ENCODE peak calls at places on chromosomes 4 and X, in six cellular contexts. V, U, A, W, E and X are unnamed samples.
A peak's percentile ranks its signal among the peaks of the same experiment; 100 is the strongest.

GRCh38 chr4:67520141-67520540 is 25.2 kb downstream of the CENPC start:
- DNase-seq in V (no peak), U (no peak), A (no peak), W (no peak), E (no peak), X (no peak)

GRCh38 chr4:114361249-114361648 is 237.4 kb upstream of the UGT8 start:
- DNase-seq in V (no peak), U (no peak), A (no peak), W (no peak), E (no peak), X (no peak)

GRCh38 chrX:24482823-24483410 is 17.8 kb downstream of the PDK3 start:
- DNase-seq in V (no peak), U (no peak), A (no peak), W (no peak), E (no peak), X (no peak)

GRCh38 chr4:150130953-150131352 is 52.7 kb downstream of the DCLK2 start:
- DNase-seq in V (no peak), U (peak; percentile 96), A (no peak), W (peak; percentile 85), E (no peak), X (peak; percentile 51)

GRCh38 chr4:174105202-174105601 is 178.3 kb downstream of the FBXO8 start:
- DNase-seq in V (no peak), U (no peak), A (no peak), W (no peak), E (no peak), X (no peak)

GRCh38 chrX:10702031-10702430 is 81.6 kb upstream of the MID1 start:
- DNase-seq in V (no peak), U (peak; percentile 21), A (no peak), W (no peak), E (no peak), X (no peak)

GRCh38 chrX:127908369-127908768 is 143.8 kb downstream of the ACTRT1 start:
- DNase-seq in V (no peak), U (no peak), A (no peak), W (no peak), E (no peak), X (no peak)

GRCh38 chr4:143382539-143382938 is 45.9 kb downstream of the GAB1 start:
- DNase-seq in V (no peak), U (peak; percentile 36), A (no peak), W (peak; percentile 54), E (no peak), X (peak; percentile 81)

GRCh38 chrX:49209434-49210251 is 9.7 kb upstream of the SYP start:
- DNase-seq in V (no peak), U (peak; percentile 26), A (no peak), W (no peak), E (no peak), X (no peak)

GRCh38 chr4:102815981-102816380 is 11.4 kb downstream of the UBE2D3 start:
- DNase-seq in V (no peak), U (peak; percentile 95), A (no peak), W (peak; percentile 93), E (no peak), X (peak; percentile 81)

GRCh38 chr4:119212964-119213606 is 572 bp downstream of the USP53 start:
- DNase-seq in V (peak; percentile 89), U (peak; percentile 95), A (peak; percentile 85), W (peak; percentile 92), E (peak; percentile 91), X (peak; percentile 98)

GRCh38 chr4:116866116-116866515 is 219.3 kb downstream of the TRAM1L1 start:
- DNase-seq in V (no peak), U (no peak), A (no peak), W (peak; percentile 41), E (no peak), X (no peak)

GRCh38 chrX:80282535-80282934 is 137.7 kb upstream of the TENT5D start:
- DNase-seq in V (no peak), U (no peak), A (no peak), W (no peak), E (no peak), X (no peak)

GRCh38 chr4:172842759-172843158 is 325.9 kb upstream of the GALNT7 start:
- DNase-seq in V (no peak), U (no peak), A (no peak), W (no peak), E (no peak), X (no peak)

GRCh38 chr4:80185787-80186548 is 11.3 kb upstream of the PRDM8 start:
- DNase-seq in V (no peak), U (no peak), A (no peak), W (no peak), E (peak; percentile 30), X (no peak)

GRCh38 chrX:68462197-68462596 is 28.9 kb upstream of the OPHN1 start:
- DNase-seq in V (no peak), U (peak; percentile 33), A (no peak), W (peak; percentile 51), E (no peak), X (peak; percentile 20)

GRCh38 chr4:158850800-158851644 is 82.2 kb downstream of the FNIP2 start:
- DNase-seq in V (no peak), U (peak; percentile 56), A (no peak), W (peak; percentile 8), E (peak; percentile 53), X (peak; percentile 67)

GRCh38 chr4:23061431-23061830 is 368.7 kb downstream of the GBA3 start:
- DNase-seq in V (no peak), U (no peak), A (no peak), W (no peak), E (no peak), X (no peak)

GRCh38 chrX:153032397-153033118 is 23.7 kb upstream of the PNMA3 start:
- DNase-seq in V (peak; percentile 68), U (peak; percentile 35), A (peak; percentile 87), W (no peak), E (peak; percentile 57), X (peak; percentile 36)

GRCh38 chr4:105246712-105247111 is 100.0 kb downstream of the TET2 start:
- DNase-seq in V (no peak), U (peak; percentile 87), A (no peak), W (peak; percentile 72), E (no peak), X (peak; percentile 82)

GRCh38 chr4:110854021-110854678 is 231.3 kb upstream of the PITX2 start:
- DNase-seq in V (no peak), U (peak; percentile 95), A (no peak), W (peak; percentile 91), E (no peak), X (peak; percentile 47)

GRCh38 chr4:170853422-170854021 is 763.8 kb upstream of the AADAT start:
- DNase-seq in V (peak; percentile 28), U (peak; percentile 48), A (peak; percentile 69), W (no peak), E (peak; percentile 78), X (peak; percentile 78)

GRCh38 chr4:185508162-185508561 is 27.1 kb downstream of the PDLIM3 start:
- DNase-seq in V (no peak), U (no peak), A (no peak), W (no peak), E (no peak), X (no peak)

GRCh38 chr4:38177792-38178665 is 217.8 kb downstream of the PTTG2 start:
- DNase-seq in V (peak; percentile 56), U (peak; percentile 61), A (no peak), W (no peak), E (no peak), X (no peak)

GRCh38 chr4:175651701-175652100 is 160.4 kb downstream of the GPM6A start:
- DNase-seq in V (no peak), U (no peak), A (no peak), W (no peak), E (no peak), X (no peak)

GRCh38 chr4:110515676-110516075 is 39.7 kb downstream of the ENPEP start:
- DNase-seq in V (no peak), U (no peak), A (no peak), W (no peak), E (no peak), X (peak; percentile 51)

GRCh38 chrX:102712216-102712966 is at the start of gene GPRASP2:
- DNase-seq in V (peak; percentile 54), U (peak; percentile 6), A (peak; percentile 62), W (peak; percentile 4), E (peak; percentile 55), X (no peak)

GRCh38 chrX:18702362-18703195 is 4.9 kb upstream of the PPEF1 start:
- DNase-seq in V (no peak), U (peak; percentile 49), A (no peak), W (peak; percentile 36), E (no peak), X (peak; percentile 59)

GRCh38 chrX:125646195-125646594 is 326.5 kb downstream of the TEX13C start:
- DNase-seq in V (no peak), U (no peak), A (no peak), W (no peak), E (no peak), X (no peak)
- TF ChIP-seq CTCF in V (no peak), U (no peak), A (peak; percentile 25), W (no peak), E (no peak), X (no peak)

DNA sequence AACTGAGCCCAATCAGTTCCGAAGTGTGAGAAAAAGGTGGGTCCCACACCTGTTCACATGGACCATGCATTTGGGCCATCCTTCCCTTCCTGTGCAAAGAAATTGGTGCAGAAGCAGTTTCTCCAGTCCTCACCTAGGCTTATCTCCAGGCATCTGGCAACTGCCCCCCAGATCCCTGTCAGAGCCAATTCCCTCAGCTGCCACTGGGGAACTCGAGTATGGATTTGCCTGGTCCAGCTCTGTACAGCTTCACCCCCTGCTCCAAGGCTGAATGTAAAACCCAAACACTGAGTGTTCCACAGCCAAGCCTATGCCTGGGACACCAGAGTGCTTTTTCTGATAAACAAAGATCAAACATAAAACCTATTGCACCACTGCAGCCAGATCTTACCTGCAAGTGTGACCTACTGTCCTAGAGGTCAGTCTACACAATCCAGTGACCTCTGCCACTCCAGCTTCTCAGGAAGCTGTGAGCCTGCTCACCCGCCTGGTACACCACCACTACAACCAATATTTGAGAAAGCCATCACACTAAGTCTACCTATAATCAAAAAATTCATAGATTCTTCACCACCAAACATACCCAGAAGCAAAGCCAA is 136.4 kb downstream of the STPG2 start:
- DNase-seq in V (no peak), U (no peak), A (no peak), W (no peak), E (no peak), X (no peak)
- TF ChIP-seq CTCF in V (no peak), U (no peak), A (peak; percentile 12), W (no peak), E (no peak), X (no peak)

GRCh38 chr4:10075158-10075863 is 41.3 kb downstream of the WDR1 start:
- DNase-seq in V (no peak), U (no peak), A (no peak), W (no peak), E (no peak), X (peak; percentile 82)

GRCh38 chr4:10072420-10073017 is 44.1 kb downstream of the WDR1 start:
- DNase-seq in V (peak; percentile 51), U (no peak), A (no peak), W (no peak), E (no peak), X (no peak)

GRCh38 chr4:10075953-10076391 is 40.6 kb downstream of the WDR1 start:
- DNase-seq in V (peak; percentile 52), U (no peak), A (no peak), W (no peak), E (no peak), X (no peak)

GRCh38 chr4:10074076-10074766 is 42.4 kb downstream of the WDR1 start:
- DNase-seq in V (no peak), U (no peak), A (no peak), W (no peak), E (no peak), X (no peak)

GRCh38 chr4:10074767-10075105 is 41.9 kb downstream of the WDR1 start:
- DNase-seq in V (no peak), U (peak; percentile 68), A (no peak), W (peak; percentile 53), E (peak; percentile 42), X (peak; percentile 88)
- TF ChIP-seq CTCF in V (no peak), U (peak; percentile 69), A (no peak), W (peak; percentile 71), E (peak; percentile 54), X (peak; percentile 80)

GRCh38 chr4:8308856-8309771 is 39.6 kb downstream of the HTRA3 start:
- DNase-seq in V (peak; percentile 7), U (no peak), A (no peak), W (no peak), E (no peak), X (peak; percentile 60)
- TF ChIP-seq CTCF in V (no peak), U (no peak), A (no peak), W (no peak), E (peak; percentile 15), X (peak; percentile 51)